ENCODE peak calls at places on chromosome 7, in six cellular contexts. S, Z, T, I, E and Q are unnamed samples.

GRCh38 chr7:123533553-123533917 is 860 bp downstream of the IQUB start:
- DNase-seq in S (no peak), Z (no peak), T (no peak), I (no peak), E (no peak), Q (no peak)

GRCh38 chr7:138105216-138105615 is 29.0 kb downstream of the AKR1D1 start:
- DNase-seq in S (no peak), Z (no peak), T (no peak), I (no peak), E (no peak), Q (no peak)

GRCh38 chr7:96636342-96636865 is 73.2 kb downstream of the SEM1 start:
- DNase-seq in S (peak; percentile 21), Z (no peak), T (peak; percentile 33), I (no peak), E (no peak), Q (no peak)

GRCh38 chr7:128201067-128201689 is 39.9 kb upstream of the LEP start:
- DNase-seq in S (no peak), Z (no peak), T (no peak), I (no peak), E (peak; percentile 63), Q (no peak)

GRCh38 chr7:80960228-80960627 is 41.4 kb upstream of the SEMA3C start:
- DNase-seq in S (peak; percentile 64), Z (no peak), T (peak; percentile 32), I (no peak), E (no peak), Q (no peak)

GRCh38 chr7:25314729-25315267 is 86.5 kb upstream of the NPVF start:
- DNase-seq in S (peak; percentile 4), Z (peak; percentile 54), T (no peak), I (no peak), E (no peak), Q (no peak)

GRCh38 chr7:106038916-106039315 is 73.2 kb downstream of the SYPL1 start:
- DNase-seq in S (no peak), Z (no peak), T (no peak), I (no peak), E (no peak), Q (no peak)

GRCh38 chr7:41048771-41049170 is 654.1 kb downstream of the INHBA start:
- DNase-seq in S (no peak), Z (no peak), T (no peak), I (no peak), E (no peak), Q (no peak)

GRCh38 chr7:127895360-127895759 is 135.9 kb downstream of the LRRC4 start:
- DNase-seq in S (no peak), Z (no peak), T (no peak), I (no peak), E (no peak), Q (no peak)

GRCh38 chr7:33554046-33554445 is 351.3 kb upstream of the BMPER start:
- DNase-seq in S (peak; percentile 8), Z (no peak), T (peak; percentile 25), I (no peak), E (no peak), Q (no peak)

GRCh38 chr7:19674266-19674960 is 34.4 kb downstream of the POLR1F start:
- DNase-seq in S (peak; percentile 38), Z (no peak), T (peak; percentile 52), I (no peak), E (no peak), Q (no peak)

GRCh38 chr7:40899651-40900507 is 765.1 kb downstream of the SUGCT start:
- DNase-seq in S (no peak), Z (no peak), T (peak; percentile 34), I (no peak), E (no peak), Q (no peak)

GRCh38 chr7:99000904-99001442 is 122.6 kb downstream of the TRRAP start:
- DNase-seq in S (no peak), Z (no peak), T (peak; percentile 29), I (no peak), E (no peak), Q (no peak)

GRCh38 chr7:92588561-92588960 is 1.6 kb downstream of the FAM133B start:
- DNase-seq in S (peak; percentile 26), Z (no peak), T (no peak), I (no peak), E (no peak), Q (no peak)

GRCh38 chr7:49927581-49927980 is 154.1 kb downstream of the VWC2 start:
- DNase-seq in S (no peak), Z (no peak), T (no peak), I (no peak), E (no peak), Q (no peak)

GRCh38 chr7:8176370-8177081 is 85.4 kb downstream of the ICA1 start:
- DNase-seq in S (no peak), Z (no peak), T (no peak), I (peak; percentile 56), E (no peak), Q (peak; percentile 85)

GRCh38 chr7:55080000-55080629 is 61.3 kb downstream of the EGFR start:
- DNase-seq in S (no peak), Z (no peak), T (no peak), I (no peak), E (no peak), Q (no peak)

GRCh38 chr7:30956704-30957103 is 7.0 kb upstream of the GHRHR start:
- DNase-seq in S (no peak), Z (no peak), T (no peak), I (no peak), E (no peak), Q (no peak)
- H3K4me3 ChIP-seq in S (no peak overlapping the region), Z (no peak overlapping the region), T (no peak overlapping the region), I (no peak overlapping the region), E (no peak overlapping the region), Q (no peak overlapping the region)

DNA sequence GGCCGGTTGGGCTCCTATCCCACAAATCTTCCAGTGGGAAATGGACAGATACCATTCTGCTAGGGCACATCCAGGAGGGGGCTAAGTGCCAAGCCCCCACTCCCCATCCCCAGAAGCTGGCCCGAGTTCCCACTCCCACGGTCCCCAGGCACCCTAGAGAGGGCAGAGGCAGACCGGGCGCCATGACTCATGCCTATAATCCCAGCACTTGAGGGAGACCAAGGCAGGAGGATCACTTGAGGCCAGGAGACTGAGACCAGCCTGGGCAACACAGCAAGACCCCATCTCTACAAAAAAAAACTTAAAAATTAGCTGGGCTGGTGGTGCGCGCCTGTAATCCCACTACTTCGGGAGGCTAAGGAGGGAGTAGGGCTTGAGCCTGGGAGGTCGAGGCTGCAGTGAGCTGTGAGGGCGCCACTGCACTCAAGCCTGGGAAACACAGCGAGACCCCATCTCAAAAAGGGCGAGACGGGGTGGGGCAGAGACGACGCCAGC is 870 bp downstream of the GNA12 start:
- DNase-seq in S (peak; percentile 33), Z (no peak), T (no peak), I (no peak), E (no peak), Q (no peak)
- H3K4me3 ChIP-seq in S (peak overlapping the region; percentile 93), Z (peak overlapping the region; percentile 20), T (peak overlapping the region; percentile 67), I (peak overlapping the region; percentile 56), E (peak overlapping the region; percentile 95), Q (peak overlapping the region; percentile 69)

GRCh38 chr7:135260930-135261721 is 27.5 kb downstream of the STRA8 start:
- DNase-seq in S (peak; percentile 16), Z (no peak), T (peak; percentile 9), I (no peak), E (no peak), Q (no peak)
- H3K4me3 ChIP-seq in S (no peak overlapping the region), Z (no peak overlapping the region), T (no peak overlapping the region), I (no peak overlapping the region), E (no peak overlapping the region), Q (no peak overlapping the region)

DNA sequence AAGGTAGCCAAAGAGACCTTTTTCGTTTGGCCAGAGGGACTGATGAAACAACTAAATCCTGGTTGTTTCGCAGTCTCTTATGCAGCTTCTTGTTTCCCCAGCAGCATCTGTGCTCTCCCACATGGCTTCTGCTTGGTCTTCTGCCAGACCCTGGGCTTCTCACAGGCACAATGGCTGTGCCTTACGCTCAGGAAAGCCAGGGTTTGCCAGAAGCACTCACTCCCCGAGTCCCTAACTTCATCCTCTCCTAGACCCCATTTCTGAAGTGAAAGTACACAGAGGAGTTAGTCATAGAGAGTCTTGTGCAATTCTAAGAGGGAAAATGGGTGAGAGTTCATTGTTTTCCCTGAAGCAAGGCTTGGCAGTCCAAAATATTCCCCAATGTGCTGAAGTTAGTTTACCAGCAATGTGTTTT is 121.7 kb downstream of the EVX1 start:
- DNase-seq in S (peak; percentile 82), Z (peak; percentile 24), T (peak; percentile 40), I (no peak), E (no peak), Q (no peak)
- H3K4me3 ChIP-seq in S (peak overlapping the region; percentile 61), Z (no peak overlapping the region), T (no peak overlapping the region), I (no peak overlapping the region), E (no peak overlapping the region), Q (no peak overlapping the region)

GRCh38 chr7:1412322-1413261 is 46.7 kb downstream of the MICALL2 start:
- DNase-seq in S (peak; percentile 90), Z (peak; percentile 86), T (peak; percentile 63), I (peak; percentile 76), E (peak; percentile 90), Q (peak; percentile 39)
- H3K4me3 ChIP-seq in S (no peak overlapping the region), Z (no peak overlapping the region), T (no peak overlapping the region), I (peak overlapping the region; percentile 29), E (no peak overlapping the region), Q (no peak overlapping the region)

GRCh38 chr7:2530076-2530967 is 10.7 kb downstream of the LFNG start:
- DNase-seq in S (peak; percentile 60), Z (peak; percentile 52), T (peak; percentile 40), I (peak; percentile 79), E (no peak), Q (no peak)
- H3K4me3 ChIP-seq in S (peak overlapping the region; percentile 39), Z (no peak overlapping the region), T (no peak overlapping the region), I (peak overlapping the region; percentile 43), E (no peak overlapping the region), Q (no peak overlapping the region)